ENCODE peak calls at places on chromosome 4, in six cellular contexts. One of them, this sample, is unnamed.

GRCh38 chr4:140047017-140047640 is 106.9 kb downstream of the MAML3 start:
- DNase-seq in HCEC 1CT: no peak
- DNase-seq in effector memory CD4-positive, alpha-beta T cell: no peak
- DNase-seq in tibial artery: peak; percentile 22
- DNase-seq in CD8-positive, alpha-beta T cell: no peak
- DNase-seq in astrocyte of the spinal cord: peak; percentile 24
- DNase-seq in this sample: no peak

GRCh38 chr4:118047043-118047442 is 12.8 kb downstream of the NDST3 start:
- DNase-seq in CD8-positive, alpha-beta T cell: no peak
- DNase-seq in HCEC 1CT: no peak
- DNase-seq in tibial artery: no peak
- DNase-seq in astrocyte of the spinal cord: no peak
- DNase-seq in effector memory CD4-positive, alpha-beta T cell: no peak
- DNase-seq in this sample: no peak

GRCh38 chr4:148800943-148801342 is 358.7 kb upstream of the NR3C2 start:
- DNase-seq in effector memory CD4-positive, alpha-beta T cell: no peak
- DNase-seq in HCEC 1CT: no peak
- DNase-seq in astrocyte of the spinal cord: no peak
- DNase-seq in CD8-positive, alpha-beta T cell: no peak
- DNase-seq in tibial artery: no peak
- DNase-seq in this sample: no peak

GRCh38 chr4:120682981-120683380 is 239.5 kb downstream of the PRDM5 start:
- DNase-seq in tibial artery: no peak
- DNase-seq in effector memory CD4-positive, alpha-beta T cell: no peak
- DNase-seq in CD8-positive, alpha-beta T cell: no peak
- DNase-seq in HCEC 1CT: no peak
- DNase-seq in astrocyte of the spinal cord: peak; percentile 22
- DNase-seq in this sample: no peak

GRCh38 chr4:168651374-168651773 is 154.5 kb downstream of the PALLD start:
- DNase-seq in astrocyte of the spinal cord: peak; percentile 69
- DNase-seq in HCEC 1CT: no peak
- DNase-seq in CD8-positive, alpha-beta T cell: no peak
- DNase-seq in effector memory CD4-positive, alpha-beta T cell: no peak
- DNase-seq in tibial artery: no peak
- DNase-seq in this sample: no peak

GRCh38 chr4:15238720-15239119 is 189.1 kb upstream of the C1QTNF7 start:
- DNase-seq in astrocyte of the spinal cord: peak; percentile 59
- DNase-seq in HCEC 1CT: peak; percentile 58
- DNase-seq in CD8-positive, alpha-beta T cell: no peak
- DNase-seq in effector memory CD4-positive, alpha-beta T cell: no peak
- DNase-seq in tibial artery: no peak
- DNase-seq in this sample: peak; percentile 58

GRCh38 chr4:114997596-114997995 is 115.8 kb downstream of the NDST4 start:
- DNase-seq in CD8-positive, alpha-beta T cell: no peak
- DNase-seq in HCEC 1CT: no peak
- DNase-seq in astrocyte of the spinal cord: peak; percentile 57
- DNase-seq in effector memory CD4-positive, alpha-beta T cell: no peak
- DNase-seq in tibial artery: no peak
- DNase-seq in this sample: no peak

GRCh38 chr4:173509031-173510001 is 20.7 kb downstream of the HAND2 start:
- DNase-seq in astrocyte of the spinal cord: no peak
- DNase-seq in CD8-positive, alpha-beta T cell: no peak
- DNase-seq in tibial artery: no peak
- DNase-seq in HCEC 1CT: no peak
- DNase-seq in effector memory CD4-positive, alpha-beta T cell: no peak
- DNase-seq in this sample: no peak

GRCh38 chr4:146059865-146060264 is 115.7 kb upstream of the LSM6 start:
- DNase-seq in effector memory CD4-positive, alpha-beta T cell: no peak
- DNase-seq in astrocyte of the spinal cord: no peak
- DNase-seq in tibial artery: no peak
- DNase-seq in CD8-positive, alpha-beta T cell: no peak
- DNase-seq in HCEC 1CT: no peak
- DNase-seq in this sample: no peak

GRCh38 chr4:71732706-71733105 is 51.2 kb downstream of the GC start:
- DNase-seq in astrocyte of the spinal cord: peak; percentile 52
- DNase-seq in tibial artery: no peak
- DNase-seq in HCEC 1CT: peak; percentile 22
- DNase-seq in CD8-positive, alpha-beta T cell: no peak
- DNase-seq in effector memory CD4-positive, alpha-beta T cell: no peak
- DNase-seq in this sample: no peak

GRCh38 chr4:131644619-131645018 is 1504.5 kb upstream of the PCDH10 start:
- DNase-seq in tibial artery: no peak
- DNase-seq in effector memory CD4-positive, alpha-beta T cell: no peak
- DNase-seq in CD8-positive, alpha-beta T cell: no peak
- DNase-seq in astrocyte of the spinal cord: peak; percentile 22
- DNase-seq in HCEC 1CT: peak; percentile 35
- DNase-seq in this sample: no peak

GRCh38 chr4:304987-305680 is at the start of gene ZNF732:
- DNase-seq in CD8-positive, alpha-beta T cell: no peak
- DNase-seq in astrocyte of the spinal cord: peak; percentile 77
- DNase-seq in effector memory CD4-positive, alpha-beta T cell: no peak
- DNase-seq in tibial artery: peak; percentile 26
- DNase-seq in HCEC 1CT: no peak
- DNase-seq in this sample: no peak

GRCh38 chr4:1797861-1798529 is 4.9 kb downstream of the FGFR3 start:
- DNase-seq in tibial artery: no peak
- DNase-seq in astrocyte of the spinal cord: no peak
- DNase-seq in CD8-positive, alpha-beta T cell: no peak
- DNase-seq in effector memory CD4-positive, alpha-beta T cell: no peak
- DNase-seq in HCEC 1CT: no peak
- DNase-seq in this sample: no peak

This sample was measured in activated CD8-positive, alpha-beta memory T cell treated with anti-CD3 and anti-CD28 coated beads for 24 hours.